ENCODE peak calls at places on chromosomes 13 and 19, in ten cellular contexts. M, L, E, N, S, R, P, K, T and H are unnamed samples.
A peak's percentile ranks its signal among the peaks of the same experiment; 100 is the strongest.

GRCh38 chr13:60139272-60139671 is 24.5 kb downstream of the DIAPH3 start:
- DNase-seq in E (no peak), M (no peak), K (no peak), S (no peak), L (no peak), N (no peak), T (no peak), P (no peak), R (peak; percentile 61), H (no peak)

GRCh38 chr19:30567535-30568232 is 195.5 kb downstream of the ZNF536 start:
- DNase-seq in M (no peak), L (no peak), T (no peak), S (no peak), N (no peak), E (no peak), K (no peak), R (no peak), P (no peak), H (no peak)

GRCh38 chr19:18093439-18094161 is 4.0 kb upstream of the MAST3 start:
- DNase-seq in P (no peak), L (no peak), S (peak; percentile 13), N (no peak), R (peak; percentile 49), E (peak; percentile 68), T (no peak), M (no peak), K (no peak), H (peak; percentile 57)

GRCh38 chr13:98207411-98207810 is 30.3 kb upstream of the RNF113B start:
- DNase-seq in M (no peak), K (no peak), N (no peak), T (no peak), R (peak; percentile 75), S (no peak), L (no peak), E (no peak), P (no peak), H (peak; percentile 26)

GRCh38 chr19:34482380-34483250 is 1.1 kb downstream of the WTIP start:
- DNase-seq in T (peak; percentile 75), L (no peak), S (no peak), R (peak; percentile 42), K (no peak), P (no peak), E (peak; percentile 64), N (no peak), M (peak; percentile 27), H (peak; percentile 70)

GRCh38 chr19:40225440-40226305 is 816 bp downstream of the CCNP start:
- DNase-seq in L (no peak), S (peak; percentile 82), R (peak; percentile 61), M (no peak), N (no peak), P (no peak), T (peak; percentile 39), K (no peak), E (no peak), H (peak; percentile 69)

GRCh38 chr13:26679945-26680516 is 80.6 kb downstream of the GPR12 start:
- DNase-seq in T (no peak), N (no peak), R (peak; percentile 64), K (no peak), M (peak; percentile 32), E (no peak), P (peak; percentile 73), L (no peak), S (no peak), H (no peak)

GRCh38 chr13:66574606-66575005 is 655.5 kb downstream of the PCDH9 start:
- DNase-seq in S (no peak), T (no peak), R (peak; percentile 80), E (no peak), L (no peak), K (no peak), N (no peak), M (no peak), P (no peak), H (peak; percentile 7)

GRCh38 chr13:79491715-79492114 is 10.8 kb downstream of the NDFIP2 start:
- DNase-seq in E (peak; percentile 56), L (no peak), S (no peak), R (peak; percentile 89), T (no peak), P (no peak), K (no peak), M (no peak), N (no peak), H (peak; percentile 30)

GRCh38 chr13:20401958-20402856 is 123.5 kb downstream of the CRYL1 start:
- DNase-seq in E (no peak), M (no peak), R (peak; percentile 63), N (no peak), P (peak; percentile 75), K (no peak), L (no peak), S (no peak), T (peak; percentile 41), H (no peak)

GRCh38 chr13:48493851-48494250 is 39.0 kb downstream of the RCBTB2 start:
- DNase-seq in P (no peak), E (no peak), T (no peak), S (no peak), M (no peak), K (no peak), N (no peak), L (no peak), R (peak; percentile 46), H (no peak)

GRCh38 chr19:55585658-55586339 is 5.2 kb upstream of the ZNF579 start:
- DNase-seq in E (peak; percentile 61), P (peak; percentile 90), L (peak; percentile 83), N (no peak), M (peak; percentile 55), R (peak; percentile 67), T (peak; percentile 89), K (peak; percentile 85), S (peak; percentile 86), H (peak; percentile 75)